ENCODE peak calls at places on chromosomes 7 and 10, in ten cellular contexts. G is renal cortical epithelial cell; Q is cardiac muscle cell; W is lung; L is activated T-cell treated with anti-CD3 and anti-CD28 coated beads for 1 hour; Z is activated T-helper 1 cell treated with anti-CD3 and anti-CD28 coated beads, Interleukin-12 subunit alpha, Interleukin-12 subunit beta, Interleukin-2, Interleukin-4 antibody, amounts not matched to agents 30 ng/mL and 10 ng/mL and 1 ng/mL, durations not matched to agents 14 hours and 24 hours and 36 hours; S is lower leg skin; E is neural progenitor cell; X is GM23338; A is GM06990. H is an unnamed sample.
A peak's percentile ranks its signal among the peaks of the same experiment; 100 is the strongest.

GRCh38 chr10:112687647-112688046 is 240.6 kb downstream of the VTI1A start:
- DNase-seq in L (no peak), G (peak; percentile 22), W (no peak), Z (no peak), Q (no peak), X (no peak), A (no peak), S (no peak), E (no peak), H (no peak)

GRCh38 chr10:91603931-91604331 is 28.9 kb downstream of the PPP1R3C start:
- DNase-seq in L (no peak), G (peak; percentile 95), A (no peak), S (no peak), E (no peak), X (no peak), W (no peak), Q (no peak), Z (no peak), H (no peak)

GRCh38 chr7:99365318-99366141 is 9.0 kb upstream of the ARPC1B start:
- DNase-seq in A (no peak), S (no peak), L (peak; percentile 70), E (peak; percentile 40), Z (peak; percentile 49), Q (peak; percentile 20), W (peak; percentile 58), X (peak; percentile 66), G (no peak), H (no peak)

GRCh38 chr10:31650010-31650409 is 278.6 kb downstream of the ARHGAP12 start:
- DNase-seq in S (peak; percentile 94), G (peak; percentile 13), X (no peak), A (no peak), Q (no peak), W (peak; percentile 42), Z (no peak), L (no peak), E (no peak), H (no peak)

GRCh38 chr7:155580367-155580766 is 34.0 kb upstream of the CNPY1 start:
- DNase-seq in W (no peak), S (no peak), X (no peak), E (no peak), A (no peak), L (no peak), Q (no peak), G (no peak), Z (no peak), H (no peak)

GRCh38 chr10:36886303-36886891 is 239.0 kb upstream of the ANKRD30A start:
- DNase-seq in Q (no peak), A (no peak), W (no peak), S (no peak), E (no peak), G (no peak), L (no peak), X (no peak), Z (no peak), H (no peak)

GRCh38 chr10:17512341-17513001 is 58.1 kb upstream of the ST8SIA6 start:
- DNase-seq in L (no peak), Z (no peak), G (peak; percentile 99), A (no peak), E (no peak), S (no peak), Q (peak; percentile 3), X (no peak), W (no peak), H (no peak)

GRCh38 chr7:53383131-53383530 is 347.7 kb downstream of the POM121L12 start:
- DNase-seq in W (no peak), E (no peak), X (no peak), Z (no peak), Q (no peak), L (no peak), A (no peak), S (no peak), G (peak; percentile 85), H (no peak)

GRCh38 chr7:108347616-108348015 is 108.6 kb downstream of the NRCAM start:
- DNase-seq in A (no peak), X (peak; percentile 96), S (no peak), Z (no peak), G (peak; percentile 58), Q (peak; percentile 79), L (no peak), E (peak; percentile 89), W (no peak), H (no peak)

GRCh38 chr7:66255533-66256100 is 50.5 kb downstream of the TPST1 start:
- DNase-seq in Q (no peak), S (no peak), W (no peak), L (no peak), X (no peak), Z (no peak), A (no peak), G (peak; percentile 91), E (no peak), H (no peak)

GRCh38 chr10:72265508-72265907 is 8.2 kb upstream of the DDIT4 start:
- DNase-seq in W (no peak), Q (peak; percentile 60), A (no peak), E (no peak), S (no peak), L (no peak), Z (no peak), G (no peak), X (peak; percentile 31), H (no peak)

GRCh38 chr10:115001506-115002381 is 63.7 kb downstream of the TRUB1 start:
- DNase-seq in S (no peak), G (peak; percentile 53), L (no peak), W (no peak), E (no peak), Z (no peak), A (peak; percentile 50), X (no peak), Q (no peak), H (no peak)

GRCh38 chr10:119940487-119940886 is 48.0 kb downstream of the SEC23IP start:
- DNase-seq in W (no peak), L (no peak), Q (no peak), G (peak; percentile 80), X (no peak), Z (no peak), S (no peak), E (no peak), A (no peak), H (no peak)

GRCh38 chr7:11327633-11328032 is 354.0 kb downstream of the PHF14 start:
- DNase-seq in W (no peak), A (no peak), Z (no peak), S (no peak), E (no peak), L (no peak), X (no peak), G (no peak), Q (no peak), H (no peak)

GRCh38 chr7:86025807-86026206 is 617.9 kb upstream of the GRM3 start:
- DNase-seq in E (no peak), W (no peak), Q (no peak), G (no peak), Z (no peak), A (no peak), S (no peak), X (peak; percentile 28), L (no peak), H (no peak)

GRCh38 chr10:67612577-67613537 is 83.1 kb downstream of the CTNNA3 start:
- DNase-seq in Q (no peak), E (no peak), G (peak; percentile 62), W (no peak), L (peak; percentile 21), X (no peak), S (no peak), A (peak; percentile 54), Z (peak; percentile 66), H (no peak)

GRCh38 chr10:67839957-67840356 is 2.0 kb upstream of the DNAJC12 start:
- DNase-seq in E (no peak), W (no peak), Z (no peak), S (no peak), X (no peak), G (no peak), L (no peak), Q (no peak), A (no peak), H (no peak)

GRCh38 chr10:129870926-129871660 is 93.0 kb downstream of the EBF3 start:
- DNase-seq in G (peak; percentile 3), E (peak; percentile 76), W (no peak), X (no peak), L (no peak), Z (no peak), A (no peak), S (no peak), Q (no peak), H (no peak)

GRCh38 chr10:79024716-79025112 is 44.1 kb upstream of the ZMIZ1 start:
- DNase-seq in X (no peak), L (no peak), E (no peak), Q (no peak), W (no peak), Z (no peak), A (no peak), G (no peak), S (peak; percentile 58), H (peak; percentile 79)

H was measured in mesenteric fat pad.